ENCODE peak calls at places on chromosomes 3 and 15, in six cellular contexts. Y is transverse colon, X is esophagus squamous epithelium, C is sigmoid colon, L is stomach, H is suprapubic skin. M is an unnamed sample. For H3K4me1, the result is how much of the 10 kb centered on the place peaks cover.

GRCh38 chr15:41972341-41973237 is at the start of gene EHD4:
- DNase-seq in Y (peak), X (peak), C (peak), L (peak), H (peak), M (peak)

GRCh38 chr15:20352241-20353200 is 189.1 kb downstream of the GOLGA6L6 start:
- DNase-seq in Y (no peak), X (no peak), C (peak), L (no peak), H (peak), M (no peak)

GRCh38 chr3:45906681-45907220 is 20.4 kb downstream of the CCR9 start:
- DNase-seq in Y (no peak), X (no peak), C (no peak), L (no peak), H (peak), M (no peak)

GRCh38 chr15:70701891-70702568 is 61.3 kb downstream of the UACA start:
- DNase-seq in Y (no peak), X (no peak), C (no peak), L (no peak), H (no peak), M (no peak)

GRCh38 chr15:82158811-82159210 is 103.7 kb downstream of the EFL1 start:
- DNase-seq in Y (no peak), X (no peak), C (no peak), L (no peak), H (no peak), M (no peak)

GRCh38 chr3:140023616-140024530 is 88.9 kb downstream of the CLSTN2 start:
- DNase-seq in Y (peak), X (no peak), C (peak), L (peak), H (no peak), M (no peak)

GRCh38 chr3:141915766-141916165 is 39.3 kb downstream of the ATP1B3 start:
- DNase-seq in Y (no peak), X (no peak), C (no peak), L (no peak), H (no peak), M (no peak)

GRCh38 chr15:94177112-94177511 is 54.2 kb upstream of the MCTP2 start:
- DNase-seq in Y (no peak), X (no peak), C (no peak), L (no peak), H (no peak), M (no peak)

GRCh38 chr3:24578324-24578723 is 83.7 kb upstream of the THRB start:
- DNase-seq in Y (no peak), X (no peak), C (no peak), L (no peak), H (no peak), M (no peak)

GRCh38 chr15:67322481-67322880 is 67.9 kb downstream of the IQCH start:
- DNase-seq in Y (no peak), X (no peak), C (no peak), L (no peak), H (no peak), M (no peak)

GRCh38 chr3:189316296-189317019 is 144.7 kb downstream of the TPRG1 start:
- DNase-seq in Y (peak), X (no peak), C (no peak), L (peak), H (no peak), M (peak)

DNA sequence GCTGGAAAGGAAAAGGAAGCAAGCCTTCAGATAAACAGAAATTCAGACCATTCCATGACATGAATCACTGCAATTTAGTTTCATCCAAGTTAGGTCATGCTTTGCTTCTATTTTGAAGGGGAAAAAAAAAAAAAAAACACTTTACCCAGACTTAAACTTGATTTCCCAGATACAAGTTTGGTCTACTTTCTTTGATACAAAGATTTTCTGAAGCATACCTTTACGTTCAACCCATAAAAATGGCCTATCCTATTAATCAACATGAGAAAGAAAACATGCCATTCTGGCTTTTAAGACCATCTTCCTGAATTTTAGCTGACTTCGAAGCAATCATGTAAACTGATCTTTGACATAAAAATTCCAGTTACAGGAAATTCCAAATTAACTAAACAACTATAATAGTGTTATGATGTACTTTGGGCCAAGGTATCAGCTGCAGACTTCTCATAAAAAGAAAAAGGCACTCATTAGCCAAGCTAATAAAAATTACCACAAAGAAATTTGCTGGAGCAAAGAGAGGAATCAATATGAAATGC is 12.6 kb downstream of the OSBPL10 start:
- DNase-seq in Y (no peak), X (no peak), C (no peak), L (no peak), H (no peak), M (no peak)
- H3K4me3 ChIP-seq in Y (no peak), X (peak), C (no peak), L (no peak), H (no peak), M (no peak)

GRCh38 chr15:36370051-36370734 is 209.2 kb upstream of the CDIN1 start:
- DNase-seq in Y (no peak), X (no peak), C (no peak), L (no peak), H (no peak), M (no peak)
- H3K4me1 ChIP-seq in Y (under half), X (under half), C (under half), L (under half), H (under half), M (under half)

GRCh38 chr3:49277357-49277723 is 308 bp upstream of the C3orf62 start:
- DNase-seq in Y (no peak), X (no peak), C (no peak), L (no peak), H (no peak), M (no peak)

GRCh38 chr3:49279376-49279775 is 2.3 kb upstream of the C3orf62 start:
- DNase-seq in Y (peak), X (no peak), C (no peak), L (no peak), H (no peak), M (no peak)

GRCh38 chr3:49278548-49278947 is 1.5 kb upstream of the C3orf62 start:
- DNase-seq in Y (no peak), X (no peak), C (no peak), L (no peak), H (no peak), M (no peak)

GRCh38 chr3:49273825-49274532 is 3.1 kb downstream of the C3orf62 start:
- DNase-seq in Y (no peak), X (no peak), C (no peak), L (no peak), H (no peak), M (no peak)

GRCh38 chr3:49276475-49277356 is at the start of gene C3orf62:
- DNase-seq in Y (peak), X (peak), C (peak), L (peak), H (peak), M (peak)
- TF ChIP-seq POLR2A in Y (peak), X (no peak), C (peak), L (no peak), H (no peak), M (no peak)

DNA sequence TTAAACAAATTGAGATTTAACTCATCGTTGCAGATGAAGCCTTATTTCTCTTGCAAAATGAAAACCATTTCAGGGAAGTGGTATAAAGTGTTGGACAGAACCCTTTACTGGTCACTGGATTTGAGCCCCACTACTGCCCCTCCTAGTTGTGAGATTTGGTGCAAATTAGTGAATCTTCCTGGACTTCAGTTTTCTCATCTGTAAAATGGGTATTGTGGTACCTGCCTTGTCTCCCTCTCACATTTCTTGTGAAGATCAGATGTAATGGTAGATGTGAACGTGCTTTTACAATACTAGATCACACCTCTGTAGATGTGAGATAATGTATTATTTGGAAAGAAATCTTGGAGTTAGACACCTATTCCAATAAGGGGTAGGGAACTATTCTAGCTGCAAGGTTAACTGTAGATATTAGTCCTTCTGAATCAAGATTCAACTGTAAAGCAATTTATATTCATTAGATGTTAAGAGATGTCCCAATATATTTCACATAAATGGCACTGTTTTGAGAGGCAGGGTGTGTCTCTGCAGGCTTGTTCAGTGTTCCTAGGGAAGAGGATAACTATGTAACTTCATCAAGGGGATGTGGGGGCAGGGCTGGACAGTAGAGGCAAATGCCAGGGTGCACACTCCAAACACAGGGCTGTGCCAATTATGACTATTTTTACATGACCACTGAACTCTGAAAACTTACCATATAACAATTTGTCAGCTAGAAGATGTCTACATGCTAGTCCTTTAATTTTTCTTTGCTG is 112.4 kb upstream of the PFN2 start:
- DNase-seq in Y (no peak), X (no peak), C (no peak), L (no peak), H (no peak), M (no peak)
- H3K4me3 ChIP-seq in Y (no peak), X (peak), C (peak), L (peak), H (peak), M (peak)

DNA sequence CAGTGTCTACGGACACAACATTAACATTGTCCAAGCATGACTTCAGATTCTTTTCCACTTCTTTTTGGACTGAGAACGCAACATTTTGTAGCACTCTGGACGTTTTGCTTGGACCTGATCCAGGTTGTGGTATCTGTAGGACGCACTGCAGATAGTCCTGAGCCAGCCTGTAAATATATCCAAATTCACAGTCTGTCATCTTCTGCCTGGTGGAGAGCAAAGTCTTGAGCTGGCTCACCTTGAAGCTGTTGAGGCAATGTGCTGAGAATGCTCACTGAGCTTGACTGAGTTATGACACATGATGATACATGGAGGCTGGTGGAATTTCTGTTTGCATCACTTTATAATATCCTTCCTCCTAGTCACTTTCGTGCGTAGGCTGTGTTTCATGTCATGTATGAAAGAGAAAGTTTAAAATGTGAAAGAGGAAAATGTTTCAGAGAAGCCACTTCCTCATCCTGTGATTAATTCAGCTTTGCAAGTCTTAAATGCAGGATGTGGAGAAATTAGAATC is at the start of gene BCL2A1:
- DNase-seq in Y (peak), X (peak), C (no peak), L (peak), H (no peak), M (no peak)
- H3K4me1 ChIP-seq in Y (under half), X (under half), C (under half), L (under half), H (under half), M (under half)

GRCh38 chr3:58063424-58063823 is 55.2 kb downstream of the FLNB start:
- DNase-seq in Y (peak), X (no peak), C (peak), L (peak), H (no peak), M (peak)

GRCh38 chr3:58058654-58059263 is 50.5 kb downstream of the FLNB start:
- DNase-seq in Y (no peak), X (no peak), C (no peak), L (no peak), H (no peak), M (no peak)

GRCh38 chr3:58063022-58063421 is 54.8 kb downstream of the FLNB start:
- DNase-seq in Y (no peak), X (no peak), C (no peak), L (no peak), H (no peak), M (no peak)

GRCh38 chr3:58062469-58062868 is 54.2 kb downstream of the FLNB start:
- DNase-seq in Y (no peak), X (no peak), C (no peak), L (no peak), H (no peak), M (no peak)

GRCh38 chr3:58059349-58060321 is 51.4 kb downstream of the FLNB start:
- DNase-seq in Y (peak), X (no peak), C (peak), L (peak), H (no peak), M (no peak)
- TF ChIP-seq POLR2A in Y (peak), X (no peak), C (peak), L (no peak), H (no peak), M (no peak)

GRCh38 chr3:157089455-157090221 is 70.3 kb downstream of the CCNL1 start:
- DNase-seq in Y (peak), X (no peak), C (peak), L (peak), H (no peak), M (no peak)
- H3K4me3 ChIP-seq in Y (peak), X (peak), C (peak), L (peak), H (peak), M (peak)

GRCh38 chr15:74394090-74394846 is 26.8 kb upstream of the CYP11A1 start:
- DNase-seq in Y (no peak), X (no peak), C (no peak), L (no peak), H (no peak), M (no peak)
- H3K4me1 ChIP-seq in Y (under half), X (under half), C (under half), L (under half), H (under half), M (under half)